ENCODE peak calls at places on chromosomes 2 and 18, in eight cellular contexts. G is coronary artery; N is esophagus squamous epithelium; S is activated effector memory CD4-positive, alpha-beta T cell treated with Interleukin-2 at 50 U/mL for 16 hours; K is NCI-H446; L is AML-193; D is HFFc6; T is HT1080. Y is an unnamed sample.

GRCh38 chr2:53755022-53755630 is 12.5 kb upstream of the CHAC2 start:
- DNase-seq in T (no peak), D (no peak), N (no peak), L (no peak), K (no peak), G (no peak), S (no peak), Y (no peak)

GRCh38 chr18:70072678-70073077 is 125.0 kb upstream of the CD226 start:
- DNase-seq in G (no peak), T (no peak), S (no peak), D (no peak), N (no peak), K (peak), L (no peak), Y (peak)

GRCh38 chr2:237841051-237841450 is 18.4 kb upstream of the RAMP1 start:
- DNase-seq in N (no peak), T (no peak), D (no peak), S (no peak), L (no peak), G (no peak), K (no peak), Y (no peak)

GRCh38 chr2:10592652-10593051 is 97.1 kb downstream of the NOL10 start:
- DNase-seq in S (no peak), D (no peak), G (no peak), N (no peak), L (no peak), T (no peak), K (no peak), Y (no peak)

GRCh38 chr2:1605102-1605501 is 139.2 kb downstream of the PXDN start:
- DNase-seq in D (peak), K (peak), G (no peak), L (no peak), N (no peak), T (no peak), S (no peak), Y (peak)

GRCh38 chr2:218394298-218395089 is 5.2 kb upstream of the CTDSP1 start:
- DNase-seq in D (no peak), S (no peak), K (no peak), N (no peak), G (peak), T (no peak), L (no peak), Y (no peak)

GRCh38 chr2:59727191-59727590 is 826.3 kb downstream of the BCL11A start:
- DNase-seq in G (no peak), L (no peak), S (no peak), D (no peak), T (no peak), N (no peak), K (no peak), Y (no peak)

GRCh38 chr2:178865537-178865936 is 58.3 kb upstream of the TTN start:
- DNase-seq in G (no peak), L (no peak), K (peak), S (no peak), D (no peak), N (no peak), T (no peak), Y (no peak)

GRCh38 chr2:30883822-30884221 is 76.6 kb upstream of the CAPN13 start:
- DNase-seq in L (no peak), D (no peak), S (no peak), G (no peak), N (no peak), T (no peak), K (no peak), Y (no peak)

GRCh38 chr2:151792589-151792988 is 35.6 kb downstream of the ARL5A start:
- DNase-seq in N (no peak), D (no peak), L (no peak), G (no peak), S (no peak), K (no peak), T (no peak), Y (no peak)

Y was measured in H4.